ENCODE peak calls at places on chromosomes 11 and 22, in four cellular contexts. One of them, this sample, is unnamed.

GRCh38 chr11:121869478-121869877 is 246.5 kb downstream of the BLID start:
- DNase-seq in SHP77: no peak
- DNase-seq in WTC11: no peak
- DNase-seq in GM03348: no peak
- DNase-seq in this sample: no peak

GRCh38 chr22:32531955-32532818 is 57.6 kb downstream of the FBXO7 start:
- DNase-seq in WTC11: peak; percentile 82
- DNase-seq in SHP77: peak; percentile 6
- DNase-seq in GM03348: peak; percentile 98
- DNase-seq in this sample: peak; percentile 94

GRCh38 chr22:21590809-21591641 is 23.5 kb downstream of the UBE2L3 start:
- DNase-seq in WTC11: no peak
- DNase-seq in GM03348: no peak
- DNase-seq in SHP77: no peak
- DNase-seq in this sample: no peak

GRCh38 chr11:61905067-61905696 is 12.2 kb downstream of the RAB3IL1 start:
- DNase-seq in GM03348: no peak
- DNase-seq in SHP77: no peak
- DNase-seq in WTC11: no peak
- DNase-seq in this sample: no peak

GRCh38 chr22:36507518-36508010 is 724 bp upstream of the FOXRED2 start:
- DNase-seq in GM03348: no peak
- DNase-seq in WTC11: no peak
- DNase-seq in SHP77: no peak
- DNase-seq in this sample: no peak

GRCh38 chr22:46457502-46458488 is 79.6 kb downstream of the CELSR1 start:
- DNase-seq in SHP77: no peak
- DNase-seq in GM03348: peak; percentile 72
- DNase-seq in WTC11: no peak
- DNase-seq in this sample: no peak

GRCh38 chr11:27945323-27945722 is 162.6 kb downstream of the KIF18A start:
- DNase-seq in SHP77: no peak
- DNase-seq in WTC11: no peak
- DNase-seq in GM03348: no peak
- DNase-seq in this sample: no peak

GRCh38 chr11:78823588-78823987 is 248.9 kb upstream of the NARS2 start:
- DNase-seq in GM03348: no peak
- DNase-seq in SHP77: no peak
- DNase-seq in WTC11: no peak
- DNase-seq in this sample: no peak

GRCh38 chr22:29263791-29264216 is 4.0 kb downstream of the RHBDD3 start:
- DNase-seq in WTC11: no peak
- DNase-seq in GM03348: no peak
- DNase-seq in SHP77: no peak
- DNase-seq in this sample: no peak

GRCh38 chr11:32310218-32310601 is 125.1 kb downstream of the WT1 start:
- DNase-seq in SHP77: no peak
- DNase-seq in GM03348: no peak
- DNase-seq in WTC11: no peak
- DNase-seq in this sample: no peak

GRCh38 chr11:95338430-95338991 is 107.5 kb upstream of the SESN3 start:
- DNase-seq in WTC11: no peak
- DNase-seq in GM03348: no peak
- DNase-seq in SHP77: peak; percentile 43
- DNase-seq in this sample: no peak

GRCh38 chr11:4203603-4204360 is 109.2 kb downstream of the RRM1 start:
- DNase-seq in SHP77: no peak
- DNase-seq in GM03348: no peak
- DNase-seq in WTC11: no peak
- DNase-seq in this sample: no peak

GRCh38 chr22:31244044-31244942 is 32.2 kb downstream of the LIMK2 start:
- DNase-seq in WTC11: peak; percentile 54
- DNase-seq in SHP77: no peak
- DNase-seq in GM03348: peak; percentile 90
- DNase-seq in this sample: peak; percentile 91

This sample was measured in SJSA1.